ENCODE peak calls at places on chromosomes 16 and 17, in ten cellular contexts. U is adipocyte, X is breast epithelium, Q is BE2C, W is left ventricle myocardium inferior, I is uterus, Y is heart right ventricle, Z is cardiac muscle cell, R is stomach, G is right lobe of liver. H is an unnamed sample. For H3K27me3 and H3K36me3, the result is how much of the 10 kb centered on the place peaks cover.

GRCh38 chr17:21214777-21215541 is 998 bp upstream of the TMEM11 start:
- DNase-seq in I (peak), X (no peak), U (peak), Q (no peak), Z (peak), R (no peak), G (no peak), W (no peak), Y (peak), H (no peak)

GRCh38 chr17:57481901-57482300 is 225.6 kb downstream of the MSI2 start:
- DNase-seq in G (no peak), U (peak), I (peak), X (no peak), Z (peak), R (no peak), Y (no peak), Q (no peak), W (no peak), H (peak)

GRCh38 chr17:58333396-58334207 is 5.0 kb upstream of the TSPOAP1 start:
- DNase-seq in Y (no peak), Q (no peak), I (no peak), G (no peak), X (no peak), Z (no peak), R (no peak), U (no peak), W (no peak), H (no peak)

GRCh38 chr17:44569459-44569858 is 12.2 kb downstream of the FZD2 start:
- DNase-seq in W (no peak), G (no peak), Q (no peak), Z (no peak), I (no peak), U (no peak), Y (no peak), R (no peak), X (no peak), H (no peak)

GRCh38 chr16:57593021-57593420 is 35.4 kb upstream of the ADGRG1 start:
- DNase-seq in G (no peak), W (no peak), U (no peak), X (no peak), Y (no peak), I (no peak), Z (no peak), R (no peak), Q (no peak), H (no peak)

GRCh38 chr16:85757341-85757822 is 6.5 kb upstream of the C16orf74 start:
- DNase-seq in Q (no peak), Y (no peak), X (no peak), G (no peak), I (no peak), Z (no peak), U (peak), W (no peak), R (no peak), H (peak)

GRCh38 chr17:76868176-76868668 is at the start of gene MGAT5B:
- DNase-seq in Y (peak), G (peak), I (peak), R (peak), W (peak), X (peak), U (peak), Q (peak), Z (peak), H (peak)

GRCh38 chr16:3578610-3579551 is 1.7 kb upstream of the NLRC3 start:
- DNase-seq in I (no peak), Z (no peak), U (peak), Q (no peak), Y (no peak), W (no peak), X (no peak), G (peak), R (peak), H (no peak)

GRCh38 chr17:76734080-76734840 is 2.9 kb downstream of the SRSF2 start:
- DNase-seq in Z (peak), W (no peak), Q (no peak), X (no peak), U (peak), R (no peak), Y (no peak), I (no peak), G (no peak), H (no peak)

GRCh38 chr16:68257906-68258800 is 6.2 kb upstream of the SLC7A6 start:
- DNase-seq in I (no peak), G (no peak), R (no peak), X (no peak), Y (no peak), W (peak), U (peak), Q (no peak), Z (no peak), H (peak)

GRCh38 chr17:48835971-48836370 is 5.1 kb downstream of the CALCOCO2 start:
- DNase-seq in G (no peak), Y (no peak), W (no peak), Q (no peak), U (no peak), I (no peak), R (peak), Z (no peak), X (no peak), H (no peak)

GRCh38 chr17:62804822-62805221 is 3.3 kb downstream of the MARCHF10 start:
- DNase-seq in Z (no peak), G (no peak), Y (no peak), Q (peak), R (no peak), U (peak), I (no peak), W (no peak), X (no peak), H (peak)

GRCh38 chr16:25126820-25127232 is 15.3 kb downstream of the LCMT1 start:
- DNase-seq in W (no peak), Z (peak), U (peak), X (no peak), Y (no peak), G (no peak), R (no peak), Q (no peak), I (peak), H (peak)

GRCh38 chr17:8162232-8162996 is at the start of gene VAMP2:
- DNase-seq in W (peak), U (peak), X (peak), R (peak), Q (peak), Z (peak), I (peak), Y (peak), G (peak), H (peak)

GRCh38 chr16:71421911-71422310 is 19.9 kb downstream of the TLE7 start:
- DNase-seq in U (no peak), Y (no peak), W (no peak), Q (peak), I (no peak), G (no peak), R (no peak), X (no peak), Z (no peak), H (no peak)

GRCh38 chr17:55571095-55571494 is 59.8 kb upstream of the SMIM36 start:
- DNase-seq in X (no peak), U (no peak), Y (no peak), W (no peak), Q (no peak), G (no peak), I (no peak), R (no peak), Z (no peak), H (no peak)

GRCh38 chr16:87464691-87465300 is 28.0 kb downstream of the ZCCHC14 start:
- DNase-seq in Q (peak), G (peak), I (peak), Z (peak), Y (peak), R (peak), W (peak), X (no peak), U (peak), H (peak)

GRCh38 chr17:37701424-37702020 is 43.3 kb downstream of the HNF1B start:
- DNase-seq in Q (peak), G (peak), Y (no peak), X (no peak), U (peak), W (no peak), R (peak), Z (peak), I (no peak), H (peak)

GRCh38 chr16:57603110-57604024 is 25.1 kb upstream of the ADGRG1 start:
- DNase-seq in W (no peak), X (no peak), Q (no peak), U (no peak), Z (no peak), Y (no peak), I (no peak), G (no peak), R (no peak), H (no peak)

GRCh38 chr17:2111691-2112090 is 56.8 kb downstream of the HIC1 start:
- DNase-seq in Z (peak), Q (no peak), G (no peak), X (no peak), U (peak), Y (no peak), I (no peak), W (no peak), R (peak), H (no peak)

GRCh38 chr16:83981799-83982198 is 13.8 kb downstream of the NECAB2 start:
- DNase-seq in R (no peak), G (no peak), Y (no peak), I (no peak), X (no peak), U (no peak), W (no peak), Q (no peak), Z (no peak), H (no peak)

GRCh38 chr16:69330286-69331109 is at the start of gene PDF:
- DNase-seq in R (peak), Q (peak), Z (peak), X (peak), G (peak), U (peak), W (peak), Y (peak), I (peak), H (peak)

GRCh38 chr16:89920723-89921122 is 2.1 kb downstream of the MC1R start:
- DNase-seq in I (no peak), R (no peak), G (no peak), Y (no peak), X (no peak), U (peak), Q (no peak), W (no peak), Z (no peak), H (peak)

GRCh38 chr17:16915752-16916556 is 56.0 kb downstream of the TNFRSF13B start:
- DNase-seq in G (no peak), Q (peak), R (peak), Y (no peak), X (peak), W (peak), Z (peak), U (peak), I (no peak), H (peak)

GRCh38 chr16:49161191-49161590 is 120.4 kb downstream of the CBLN1 start:
- DNase-seq in Q (no peak), I (no peak), U (no peak), Z (no peak), X (no peak), W (no peak), R (no peak), G (no peak), Y (no peak), H (no peak)

GRCh38 chr16:4094138-4094773 is 22.0 kb downstream of the ADCY9 start:
- DNase-seq in Q (no peak), X (no peak), Z (no peak), W (no peak), I (no peak), Y (no peak), U (no peak), G (peak), R (no peak), H (no peak)

GRCh38 chr16:57485091-57485915 is 990 bp downstream of the DOK4 start:
- DNase-seq in W (no peak), R (peak), Z (no peak), Q (peak), Y (no peak), G (peak), U (no peak), X (peak), I (no peak), H (peak)

GRCh38 chr16:66271074-66272060 is 95.1 kb upstream of the CDH5 start:
- DNase-seq in Y (no peak), X (no peak), Z (no peak), W (no peak), G (peak), Q (no peak), I (no peak), U (peak), R (no peak), H (no peak)

GRCh38 chr17:64399071-64399766 is 8.6 kb upstream of the PECAM1 start:
- DNase-seq in U (no peak), I (no peak), X (no peak), Y (no peak), G (no peak), Z (no peak), W (no peak), Q (no peak), R (no peak), H (no peak)

GRCh38 chr17:17934796-17935195 is 37.4 kb downstream of the TOM1L2 start:
- DNase-seq in G (no peak), Z (no peak), R (no peak), I (no peak), U (no peak), Q (no peak), Y (no peak), W (no peak), X (no peak), H (no peak)

GRCh38 chr17:17935321-17936271 is 36.6 kb downstream of the TOM1L2 start:
- DNase-seq in U (peak), Y (no peak), X (no peak), I (no peak), Z (peak), Q (no peak), R (no peak), G (no peak), W (no peak), H (peak)

GRCh38 chr17:17931159-17931558 is 41.0 kb downstream of the TOM1L2 start:
- DNase-seq in W (no peak), R (no peak), Q (no peak), U (no peak), X (no peak), G (no peak), Z (no peak), I (no peak), Y (no peak), H (no peak)

GRCh38 chr17:17934214-17934613 is 38.0 kb downstream of the TOM1L2 start:
- DNase-seq in W (no peak), R (no peak), X (no peak), I (no peak), Q (no peak), G (no peak), U (no peak), Z (no peak), Y (no peak), H (no peak)

DNA sequence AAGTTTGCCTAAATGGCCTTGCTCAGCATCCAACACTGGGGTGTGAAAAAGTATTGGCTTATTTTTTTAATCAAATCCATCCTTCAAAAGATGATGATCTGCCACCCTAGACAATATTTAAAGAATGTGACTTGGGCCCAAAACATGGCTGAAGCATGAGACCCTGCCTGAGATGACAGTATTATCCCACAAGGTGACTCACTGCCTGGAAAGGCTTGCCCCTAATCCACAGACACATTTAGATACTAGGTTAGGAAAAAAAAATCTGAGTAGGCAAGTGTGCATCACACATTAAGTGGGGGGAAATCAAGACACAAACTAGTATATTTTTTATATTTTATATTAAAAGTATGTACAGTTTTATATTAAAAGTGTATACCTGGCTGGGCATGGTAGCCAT is 38.4 kb downstream of the TOM1L2 start:
- DNase-seq in R (no peak), Q (no peak), Z (no peak), G (no peak), X (no peak), U (no peak), I (no peak), W (no peak), Y (no peak), H (peak)
- H3K27me3 ChIP-seq in R (under half), Q (under half), Z (under half), G (under half), X (under half), U (under half), I (under half), W (under half), Y (under half), H (under half)

GRCh38 chr16:88624977-88625576 is 13.3 kb upstream of the IL17C start:
- DNase-seq in R (no peak), I (no peak), Y (no peak), Z (no peak), Q (no peak), U (no peak), G (no peak), X (no peak), W (no peak), H (no peak)
- H3K36me3 ChIP-seq in R (half or more), I (under half), Y (half or more), Z (under half), Q (half or more), U (half or more), G (under half), X (under half), W (half or more), H (under half)

GRCh38 chr16:51146256-51146924 is 4.7 kb downstream of the SALL1 start:
- DNase-seq in Z (peak), Q (no peak), X (no peak), G (no peak), U (peak), I (no peak), Y (no peak), R (no peak), W (no peak), H (no peak)
- H3K27me3 ChIP-seq in Z (under half), Q (under half), X (under half), G (under half), U (under half), I (under half), Y (half or more), R (half or more), W (half or more), H (under half)

DNA sequence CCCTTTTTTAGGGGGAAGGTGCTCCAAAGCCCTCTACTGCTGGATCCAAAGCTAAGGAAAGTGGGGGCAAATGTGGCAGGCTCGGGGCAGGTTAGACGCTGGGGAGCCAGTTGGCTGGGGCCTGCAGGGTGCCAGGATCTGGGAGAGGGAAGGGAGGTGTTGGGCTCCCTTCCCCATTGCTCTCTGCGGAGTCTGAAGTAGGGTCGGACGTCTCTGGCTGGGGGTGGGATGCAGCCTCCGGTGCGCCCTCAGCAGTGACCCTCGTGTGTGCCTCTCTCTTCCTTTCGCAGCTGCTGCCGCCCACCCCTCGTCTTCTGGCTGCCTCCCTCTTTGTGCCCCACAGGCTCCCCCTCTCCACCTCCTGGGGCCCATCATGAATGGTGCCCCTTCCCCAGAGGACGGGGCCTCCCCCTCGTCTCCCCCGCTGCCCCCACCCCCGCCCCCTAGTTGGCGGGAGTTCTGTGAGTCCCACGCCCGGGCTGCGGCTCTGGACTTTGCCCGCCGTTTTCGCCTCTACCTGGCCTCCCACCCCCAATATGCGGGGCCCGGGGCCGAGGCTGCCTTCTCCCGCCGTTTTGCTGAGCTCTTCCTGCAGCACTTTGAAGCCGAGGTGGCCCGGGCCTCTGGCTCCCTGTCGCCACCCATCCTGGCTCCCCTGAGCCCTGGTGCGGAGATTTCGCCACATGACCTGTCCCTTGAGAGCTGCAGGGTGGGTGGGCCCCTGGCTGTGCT is 2.2 kb downstream of the SH2B1 start:
- DNase-seq in X (no peak), R (no peak), W (no peak), Z (no peak), G (no peak), Q (no peak), U (no peak), Y (no peak), I (no peak), H (no peak)
- H3K36me3 ChIP-seq in X (under half), R (half or more), W (under half), Z (under half), G (under half), Q (under half), U (under half), Y (under half), I (under half), H (half or more)

DNA sequence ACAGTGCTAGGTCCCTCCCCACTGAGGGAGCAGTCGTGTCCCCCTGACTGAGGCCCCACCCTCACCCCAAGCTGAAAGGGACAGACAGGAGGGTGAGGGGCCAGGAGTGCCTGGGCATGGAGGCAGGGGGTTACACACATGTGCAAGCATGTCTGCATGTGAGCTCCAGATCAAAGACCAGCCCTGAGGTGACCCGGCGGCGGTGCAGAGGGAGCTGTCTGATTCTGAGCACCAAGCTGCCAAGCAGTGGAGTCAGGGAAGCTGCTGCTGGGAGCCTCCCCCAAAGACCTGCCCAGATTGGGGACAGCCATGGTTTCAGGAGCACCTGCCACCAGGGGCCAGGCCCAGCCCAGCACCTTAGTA is 5.5 kb downstream of the DLX3 start:
- DNase-seq in R (no peak), I (no peak), Y (no peak), Z (no peak), Q (peak), W (no peak), U (no peak), X (no peak), G (peak), H (no peak)
- H3K27me3 ChIP-seq in R (half or more), I (under half), Y (half or more), Z (half or more), Q (half or more), W (half or more), U (under half), X (under half), G (under half), H (under half)

GRCh38 chr17:78128616-78129384 is at the start of gene TMC6:
- DNase-seq in U (peak), I (no peak), R (peak), Q (peak), Y (no peak), Z (no peak), X (peak), W (no peak), G (no peak), H (no peak)
- H3K36me3 ChIP-seq in U (under half), I (under half), R (under half), Q (under half), Y (under half), Z (under half), X (under half), W (under half), G (under half), H (under half)

GRCh38 chr17:79746955-79747507 is 16.3 kb downstream of the ENPP7 start:
- DNase-seq in G (no peak), X (no peak), W (no peak), Z (peak), R (no peak), I (no peak), U (no peak), Q (no peak), Y (no peak), H (no peak)
- H3K27me3 ChIP-seq in G (under half), X (under half), W (half or more), Z (half or more), R (half or more), I (half or more), U (half or more), Q (under half), Y (half or more), H (under half)

H was measured in MG63.